ENCODE peak calls at places on chromosomes 12 and 14, in seven cellular contexts. H is lower lobe of right lung, B is cardiac muscle cell, R is pancreas, I is endothelial cell of umbilical vein, A is psoas muscle, Q is body of pancreas. P is an unnamed sample. For H3K36me3, the result is how much of the 10 kb centered on the place peaks cover.

GRCh38 chr14:63745858-63746425 is 18.1 kb upstream of the SGPP1 start:
- DNase-seq in I (no peak), H (peak), R (no peak), Q (no peak), B (no peak), A (no peak), P (no peak)

GRCh38 chr12:124461851-124462623 is 105.4 kb downstream of the NCOR2 start:
- DNase-seq in B (no peak), Q (no peak), R (peak), I (no peak), H (peak), A (no peak), P (peak)

GRCh38 chr12:6302621-6303020 is 7.9 kb upstream of the PLEKHG6 start:
- DNase-seq in H (no peak), R (no peak), B (no peak), Q (no peak), A (no peak), I (no peak), P (peak)

GRCh38 chr14:50260072-50260471 is 28.7 kb upstream of the SOS2 start:
- DNase-seq in H (no peak), I (no peak), Q (no peak), B (no peak), A (no peak), R (no peak), P (no peak)

GRCh38 chr12:82904219-82904795 is 217.6 kb downstream of the TMTC2 start:
- DNase-seq in I (no peak), Q (no peak), B (no peak), R (no peak), H (no peak), A (no peak), P (no peak)

GRCh38 chr12:62250671-62251608 is 9.3 kb upstream of the USP15 start:
- DNase-seq in R (no peak), H (no peak), Q (no peak), I (no peak), A (no peak), B (no peak), P (no peak)

GRCh38 chr14:23095196-23096108 is at the start of gene C14orf119:
- DNase-seq in R (no peak), B (peak), H (peak), I (peak), A (peak), Q (peak), P (peak)

GRCh38 chr12:53963005-53963404 is 8.3 kb downstream of the HOXC12 start:
- DNase-seq in R (no peak), H (no peak), B (no peak), A (no peak), Q (no peak), I (no peak), P (no peak)

GRCh38 chr12:49440031-49440430 is 72.8 kb downstream of the SPATS2 start:
- DNase-seq in A (no peak), I (no peak), H (no peak), R (no peak), Q (no peak), B (no peak), P (no peak)

GRCh38 chr12:70830221-70831061 is 90.1 kb downstream of the PTPRR start:
- DNase-seq in H (no peak), B (no peak), Q (no peak), R (no peak), I (no peak), A (no peak), P (no peak)

GRCh38 chr12:32402170-32402569 is 2.8 kb downstream of the FGD4 start:
- DNase-seq in Q (no peak), B (no peak), A (no peak), H (no peak), R (no peak), I (no peak), P (no peak)

GRCh38 chr14:90551070-90551704 is 154.4 kb downstream of the CALM1 start:
- DNase-seq in I (no peak), B (no peak), H (no peak), A (no peak), Q (no peak), R (peak), P (peak)

GRCh38 chr12:55738113-55739024 is 4.6 kb upstream of the GDF11 start:
- DNase-seq in B (peak), R (peak), A (peak), Q (peak), H (peak), I (peak), P (peak)

GRCh38 chr14:76499399-76499798 is 123.5 kb downstream of the ESRRB start:
- DNase-seq in Q (no peak), B (no peak), R (no peak), A (no peak), H (no peak), I (no peak), P (peak)

DNA sequence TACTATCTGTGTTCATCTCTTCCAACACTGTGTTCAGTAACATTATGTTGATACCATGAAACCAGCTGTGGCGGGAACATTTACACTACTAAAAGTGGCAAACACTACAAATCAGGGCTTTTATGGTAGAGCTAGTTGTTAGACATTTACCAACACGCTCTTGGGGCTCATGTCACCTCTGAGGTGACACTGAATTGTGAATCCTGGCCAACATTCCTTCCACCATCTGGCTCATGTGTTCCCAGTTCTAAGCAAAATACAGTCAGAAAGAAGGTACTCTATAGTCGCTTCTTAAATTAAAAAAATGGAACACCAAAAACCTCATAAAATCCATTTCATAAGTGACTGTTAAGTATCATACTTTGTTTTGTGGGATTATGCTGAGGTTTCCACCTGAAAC is 436.6 kb downstream of the FUT8 start:
- DNase-seq in Q (no peak), R (no peak), I (no peak), B (no peak), H (no peak), A (no peak), P (no peak)
- TF ChIP-seq CTCF in Q (no peak), R (no peak), I (no peak), B (no peak), H (no peak), A (no peak), P (no peak)

DNA sequence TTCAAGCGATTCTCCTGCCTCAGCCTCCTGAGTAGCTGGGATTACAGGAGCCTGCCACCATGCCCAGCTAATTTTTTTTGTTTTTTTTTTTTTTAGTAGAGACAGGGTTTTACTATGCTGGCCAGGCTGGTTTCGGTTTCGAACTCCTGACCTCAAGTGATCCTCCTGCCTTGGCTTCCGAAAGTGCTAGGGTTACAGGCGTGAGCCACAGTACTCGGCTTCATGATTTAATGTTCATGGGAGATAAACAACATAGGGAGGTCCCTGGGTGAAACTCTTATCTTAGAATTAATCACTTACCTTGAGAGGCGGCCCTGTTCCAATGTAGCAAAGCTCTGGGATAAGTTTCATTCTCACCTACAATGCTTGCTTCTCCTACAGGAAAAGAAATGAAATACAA is 48.3 kb downstream of the SEL1L start:
- DNase-seq in R (no peak), H (no peak), B (no peak), Q (no peak), A (no peak), I (no peak), P (no peak)
- H3K36me3 ChIP-seq in R (under half), H (half or more), B (half or more), Q (under half), A (half or more), I (under half), P (half or more)

GRCh38 chr12:59087077-59087673 is 166.9 kb upstream of the LRIG3 start:
- DNase-seq in R (no peak), Q (peak), A (no peak), H (no peak), I (peak), B (no peak), P (no peak)
- TF ChIP-seq CTCF in R (no peak), Q (peak), A (peak), H (peak), I (peak), B (peak), P (no peak)

DNA sequence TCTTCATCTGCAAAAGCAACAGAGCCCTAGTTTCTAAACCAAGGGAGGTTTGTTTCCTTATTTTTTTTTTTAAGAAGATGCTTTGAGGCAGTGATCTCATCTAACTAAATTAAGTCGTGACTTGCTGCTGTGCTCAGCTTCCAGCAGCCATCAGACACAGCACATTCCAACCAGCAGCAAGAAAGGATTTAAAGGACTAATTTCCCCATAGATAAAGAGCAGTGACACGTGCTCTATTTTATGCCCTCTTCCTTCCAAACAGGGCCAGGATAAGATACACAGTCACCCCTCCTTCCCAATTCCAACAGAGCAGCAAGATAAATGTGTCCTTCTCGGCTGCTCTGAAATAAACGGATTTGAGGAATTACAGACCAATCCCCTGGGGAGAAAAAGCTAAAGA is 81.7 kb downstream of the PRKAB1 start:
- DNase-seq in Q (no peak), H (no peak), A (no peak), B (no peak), R (no peak), I (no peak), P (no peak)
- H3K36me3 ChIP-seq in Q (under half), H (under half), A (under half), B (under half), R (under half), I (under half), P (under half)

GRCh38 chr12:80627773-80628172 is 79.7 kb upstream of the MYF6 start:
- DNase-seq in I (peak), H (no peak), Q (no peak), A (no peak), B (no peak), R (no peak), P (no peak)

GRCh38 chr12:80636832-80637231 is 70.6 kb upstream of the MYF6 start:
- DNase-seq in B (no peak), R (no peak), I (no peak), H (no peak), A (peak), Q (no peak), P (no peak)

GRCh38 chr12:80634903-80635302 is 72.5 kb upstream of the MYF6 start:
- DNase-seq in A (peak), I (no peak), Q (no peak), H (no peak), B (no peak), R (no peak), P (no peak)

GRCh38 chr12:80632835-80633234 is 74.6 kb upstream of the MYF6 start:
- DNase-seq in Q (peak), R (no peak), B (peak), H (no peak), A (peak), I (no peak), P (no peak)
- TF ChIP-seq CTCF in Q (no peak), R (no peak), B (peak), H (peak), A (no peak), I (peak), P (no peak)

GRCh38 chr12:64428956-64429355 is 23.0 kb upstream of the TBK1 start:
- DNase-seq in H (no peak), B (no peak), I (no peak), R (no peak), A (no peak), Q (no peak), P (no peak)

GRCh38 chr12:64431791-64432190 is 20.1 kb upstream of the TBK1 start:
- DNase-seq in A (no peak), I (no peak), H (no peak), R (no peak), B (no peak), Q (no peak), P (no peak)

GRCh38 chr12:64427988-64428387 is 23.8 kb downstream of the XPOT start:
- DNase-seq in Q (no peak), I (no peak), R (no peak), B (no peak), A (no peak), H (no peak), P (no peak)

GRCh38 chr12:64433915-64434314 is 18.0 kb upstream of the TBK1 start:
- DNase-seq in A (no peak), R (no peak), H (no peak), Q (no peak), B (no peak), I (no peak), P (no peak)
- H3K36me3 ChIP-seq in A (half or more), R (under half), H (half or more), Q (under half), B (half or more), I (under half), P (under half)

GRCh38 chr12:104896710-104897109 is 61.4 kb downstream of the SLC41A2 start:
- DNase-seq in B (no peak), H (no peak), Q (peak), R (no peak), A (no peak), I (no peak), P (no peak)

GRCh38 chr12:104890463-104891096 is 67.5 kb downstream of the SLC41A2 start:
- DNase-seq in B (no peak), Q (no peak), A (no peak), H (no peak), I (no peak), R (no peak), P (no peak)

GRCh38 chr12:104896146-104896545 is 61.9 kb downstream of the SLC41A2 start:
- DNase-seq in R (no peak), B (no peak), I (no peak), A (no peak), H (no peak), Q (no peak), P (no peak)

GRCh38 chr12:104889735-104890134 is 68.4 kb downstream of the SLC41A2 start:
- DNase-seq in B (no peak), I (no peak), A (no peak), Q (no peak), H (no peak), R (no peak), P (no peak)

GRCh38 chr12:104895405-104895804 is 62.7 kb downstream of the SLC41A2 start:
- DNase-seq in I (no peak), B (no peak), H (no peak), R (no peak), A (no peak), Q (no peak), P (no peak)
- TF ChIP-seq CTCF in I (no peak), B (no peak), H (no peak), R (no peak), A (no peak), Q (no peak), P (no peak)

GRCh38 chr12:133145981-133146380 is 15.6 kb downstream of the ZNF10 start:
- DNase-seq in R (no peak), A (no peak), H (no peak), Q (no peak), I (no peak), B (no peak), P (no peak)
- H3K36me3 ChIP-seq in R (under half), A (half or more), H (under half), Q (under half), I (under half), B (under half), P (half or more)

GRCh38 chr12:52729147-52729546 is 25.8 kb upstream of the KRT77 start:
- DNase-seq in A (no peak), B (no peak), I (no peak), Q (no peak), R (no peak), H (no peak), P (no peak)

GRCh38 chr12:52728374-52728773 is 25.1 kb upstream of the KRT77 start:
- DNase-seq in H (no peak), B (no peak), I (no peak), Q (no peak), R (no peak), A (no peak), P (no peak)

GRCh38 chr12:52727037-52727436 is 23.7 kb upstream of the KRT77 start:
- DNase-seq in I (no peak), H (no peak), A (no peak), Q (no peak), B (no peak), R (no peak), P (no peak)

GRCh38 chr12:52724384-52724783 is 21.1 kb upstream of the KRT77 start:
- DNase-seq in A (no peak), R (no peak), B (no peak), I (no peak), H (no peak), Q (no peak), P (no peak)

GRCh38 chr12:52726451-52726850 is 23.1 kb upstream of the KRT77 start:
- DNase-seq in H (no peak), Q (no peak), R (no peak), B (no peak), A (no peak), I (no peak), P (no peak)
- TF ChIP-seq CTCF in H (no peak), Q (no peak), R (no peak), B (no peak), A (no peak), I (no peak), P (no peak)

P was measured in spleen.